ENCODE peak calls at places on chromosomes 12 and 14, in four cellular contexts. A, V, G and I are unnamed samples.

GRCh38 chr14:85178869-85179268 is 351.1 kb upstream of the FLRT2 start:
- DNase-seq in A (no peak), V (no peak), G (no peak), I (no peak)

GRCh38 chr12:104050436-104050835 is 449 bp upstream of the GLT8D2 start:
- DNase-seq in A (no peak), V (no peak), G (no peak), I (no peak)

GRCh38 chr12:66744956-66745383 is 66.1 kb upstream of the GRIP1 start:
- DNase-seq in A (no peak), V (no peak), G (no peak), I (no peak)

GRCh38 chr14:56874375-56874774 is 64.1 kb upstream of the OTX2 start:
- DNase-seq in A (no peak), V (no peak), G (peak; percentile 35), I (no peak)

GRCh38 chr12:57090924-57091632 is 2.2 kb downstream of the NAB2 start:
- DNase-seq in A (no peak), V (no peak), G (peak; percentile 48), I (no peak)

GRCh38 chr12:128075332-128075731 is 191.6 kb upstream of the TMEM132C start:
- DNase-seq in A (no peak), V (no peak), G (no peak), I (no peak)

GRCh38 chr14:71803539-71804260 is 128.5 kb upstream of the RGS6 start:
- DNase-seq in A (no peak), V (peak; percentile 68), G (no peak), I (no peak)

GRCh38 chr14:21379338-21379737 is 4.5 kb downstream of the SUPT16H start:
- DNase-seq in A (no peak), V (no peak), G (no peak), I (no peak)

GRCh38 chr12:79400481-79400880 is 290.3 kb downstream of the PAWR start:
- DNase-seq in A (no peak), V (no peak), G (no peak), I (no peak)

GRCh38 chr12:130685250-130685649 is 30.8 kb downstream of the RIMBP2 start:
- DNase-seq in A (no peak), V (no peak), G (no peak), I (no peak)

GRCh38 chr12:45303955-45304354 is 88.1 kb downstream of the ANO6 start:
- DNase-seq in A (no peak), V (no peak), G (no peak), I (no peak)

GRCh38 chr14:93042968-93043940 is 72.5 kb downstream of the ITPK1 start:
- DNase-seq in A (no peak), V (peak; percentile 63), G (peak; percentile 89), I (peak; percentile 81)

GRCh38 chr14:101588286-101588975 is 27.1 kb downstream of the DIO3 start:
- DNase-seq in A (no peak), V (no peak), G (no peak), I (no peak)

GRCh38 chr12:31460024-31460423 is 130.9 kb downstream of the DENND5B start:
- DNase-seq in A (no peak), V (no peak), G (no peak), I (no peak)

GRCh38 chr14:53152627-53152908 is 555 bp downstream of the DDHD1 start:
- DNase-seq in A (no peak), V (no peak), G (no peak), I (no peak)

GRCh38 chr12:25151476-25151875 is 43.5 kb downstream of the DNAI7 start:
- DNase-seq in A (peak; percentile 38), V (peak; percentile 100), G (no peak), I (peak; percentile 10)

GRCh38 chr12:58416211-58416610 is 474.8 kb downstream of the ATP23 start:
- DNase-seq in A (no peak), V (peak; percentile 88), G (no peak), I (no peak)

GRCh38 chr12:52515927-52516831 is 4.0 kb downstream of the KRT5 start:
- DNase-seq in A (no peak), V (no peak), G (peak; percentile 8), I (no peak)

GRCh38 chr12:75656210-75656609 is 144.8 kb upstream of the KRR1 start:
- DNase-seq in A (no peak), V (no peak), G (no peak), I (no peak)

GRCh38 chr14:106691601-106692291 is 1165.4 kb downstream of the TMEM121 start:
- DNase-seq in A (no peak), V (no peak), G (peak; percentile 83), I (no peak)

GRCh38 chr12:8664228-8664963 is 1.8 kb upstream of the MFAP5 start:
- DNase-seq in A (peak; percentile 36), V (no peak), G (peak; percentile 49), I (no peak)

GRCh38 chr12:93855265-93855664 is 178.1 kb downstream of the CRADD start:
- DNase-seq in A (no peak), V (no peak), G (no peak), I (no peak)

GRCh38 chr12:40646891-40647290 is 45.3 kb upstream of the CNTN1 start:
- DNase-seq in A (no peak), V (no peak), G (no peak), I (no peak)

GRCh38 chr12:2406903-2407302 is 354.1 kb downstream of the CACNA1C start:
- DNase-seq in A (no peak), V (no peak), G (no peak), I (no peak)

GRCh38 chr12:47851303-47851952 is 31.7 kb upstream of the HDAC7 start:
- DNase-seq in A (no peak), V (no peak), G (peak; percentile 66), I (no peak)

GRCh38 chr12:70508178-70508577 is 129.1 kb downstream of the PTPRB start:
- DNase-seq in A (no peak), V (no peak), G (no peak), I (no peak)

GRCh38 chr14:96242126-96242525 is 13.9 kb upstream of the BDKRB1 start:
- DNase-seq in A (no peak), V (no peak), G (no peak), I (no peak)

GRCh38 chr12:102965281-102966155 is 8.0 kb downstream of the ASCL1 start:
- DNase-seq in A (no peak), V (no peak), G (no peak), I (no peak)

GRCh38 chr12:116630762-116631161 is 71.6 kb downstream of the MAP1LC3B2 start:
- DNase-seq in A (no peak), V (no peak), G (no peak), I (no peak)

GRCh38 chr14:21997300-21997699 is 323.7 kb upstream of the OR4E1 start:
- DNase-seq in A (no peak), V (peak; percentile 4), G (no peak), I (no peak)

GRCh38 chr14:77052281-77053044 is 24.0 kb upstream of the IRF2BPL start:
- DNase-seq in A (no peak), V (no peak), G (no peak), I (peak; percentile 37)

GRCh38 chr12:126668538-126668937 is 1598.4 kb upstream of the TMEM132C start:
- DNase-seq in A (no peak), V (no peak), G (no peak), I (no peak)

GRCh38 chr12:4346931-4347330 is 25.9 kb downstream of the TIGAR start:
- DNase-seq in A (no peak), V (no peak), G (no peak), I (no peak)

GRCh38 chr14:61385002-61385685 is 63.8 kb downstream of the PRKCH start:
- DNase-seq in A (no peak), V (no peak), G (no peak), I (no peak)

GRCh38 chr12:92030618-92031017 is 115.0 kb downstream of the BTG1 start:
- DNase-seq in A (peak; percentile 37), V (peak; percentile 24), G (peak; percentile 58), I (peak; percentile 17)
- TF ChIP-seq POLR2A in A (peak; percentile 45), V (no peak), G (no peak), I (no peak)

GRCh38 chr14:95055318-95055717 is 102.0 kb downstream of the DICER1 start:
- DNase-seq in A (no peak), V (no peak), G (no peak), I (no peak)

GRCh38 chr14:95057147-95057546 is 100.2 kb downstream of the DICER1 start:
- DNase-seq in A (no peak), V (no peak), G (no peak), I (no peak)

GRCh38 chr14:95052016-95052585 is 105.2 kb downstream of the DICER1 start:
- DNase-seq in A (peak; percentile 6), V (no peak), G (peak; percentile 11), I (no peak)

GRCh38 chr14:95056476-95056875 is 100.9 kb downstream of the DICER1 start:
- DNase-seq in A (no peak), V (no peak), G (no peak), I (peak; percentile 90)

DNA sequence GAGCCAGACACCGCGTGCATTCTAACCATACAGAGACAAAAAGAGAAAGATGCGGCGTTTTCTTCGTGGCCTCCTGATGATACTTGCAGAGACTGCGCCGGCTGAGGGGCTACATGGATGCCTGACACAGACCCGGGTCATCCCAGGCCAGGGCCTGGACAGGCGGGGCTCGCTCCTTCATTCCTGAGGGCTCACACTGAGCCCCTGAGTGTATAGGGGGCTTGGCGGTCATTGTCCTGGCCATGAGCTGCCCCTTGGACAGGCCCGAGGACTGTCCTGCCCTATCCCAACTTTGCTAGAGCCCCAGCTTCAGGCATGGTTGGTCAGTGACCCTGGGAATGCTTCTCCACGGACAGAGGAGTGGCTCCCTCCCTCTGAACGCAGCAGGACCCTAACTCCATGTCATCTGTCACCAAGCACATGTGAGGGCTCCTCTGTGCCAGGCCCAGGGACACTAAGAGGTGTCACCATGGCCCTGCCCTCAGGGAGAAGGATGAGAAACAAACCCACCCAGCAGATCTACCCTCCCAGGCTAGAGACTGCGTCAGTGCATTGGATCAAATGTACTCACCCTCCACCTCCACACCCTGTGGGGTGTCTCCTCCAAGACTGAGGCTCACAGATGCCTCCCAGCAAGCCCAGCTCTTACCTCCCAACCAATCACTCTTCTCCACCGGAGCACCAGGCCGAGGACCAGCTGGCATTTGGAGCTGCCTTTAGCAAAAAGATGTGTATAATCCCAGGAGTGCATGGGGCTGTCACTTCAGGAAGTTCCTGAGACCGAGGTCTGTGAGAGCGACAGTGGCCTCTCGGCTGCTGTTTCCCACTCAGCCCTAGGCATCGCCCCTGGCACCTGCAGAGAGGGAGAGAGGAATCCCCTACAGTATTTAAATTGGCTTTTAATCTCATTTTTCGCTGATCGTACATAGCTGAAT is 102.7 kb downstream of the DICER1 start:
- DNase-seq in A (peak; percentile 10), V (no peak), G (no peak), I (no peak)
- H3K27ac ChIP-seq in A (no peak overlapping the region), V (no peak overlapping the region), G (no peak overlapping the region), I (no peak overlapping the region)

GRCh38 chr12:121001841-121002483 is 14.3 kb downstream of the C12orf43 start:
- DNase-seq in A (no peak), V (no peak), G (no peak), I (no peak)
- TF ChIP-seq POLR2A in A (no peak), V (no peak), G (no peak), I (no peak)

GRCh38 chr14:89337912-89338311 is 79.1 kb downstream of the FOXN3 start:
- DNase-seq in A (peak; percentile 37), V (peak; percentile 29), G (peak; percentile 66), I (no peak)
- H3K27ac ChIP-seq in A (peak overlapping the region; percentile 82), V (no peak overlapping the region), G (no peak overlapping the region), I (no peak overlapping the region)

GRCh38 chr12:120783197-120783596 is 57.6 kb downstream of the ACADS start:
- DNase-seq in A (no peak), V (peak; percentile 87), G (no peak), I (no peak)
- TF ChIP-seq POLR2A in A (no peak), V (no peak), G (no peak), I (no peak)